ENCODE peak calls at places on chromosomes 4 and X, in five cellular contexts. T is PC-3; J is stomach; C is CD4-positive, CD25-positive, alpha-beta regulatory T cell; X is pancreas. Z is an unnamed sample.

GRCh38 chr4:3529363-3529762 is 2.9 kb downstream of the LRPAP1 start:
- DNase-seq in J (no peak), C (no peak), T (no peak), X (no peak), Z (no peak)

GRCh38 chr4:110344165-110344564 is 131.8 kb upstream of the ENPEP start:
- DNase-seq in X (no peak), J (no peak), C (no peak), T (peak; percentile 52), Z (no peak)

GRCh38 chr4:107248571-107248970 is 212.5 kb upstream of the DKK2 start:
- DNase-seq in C (no peak), J (no peak), X (no peak), T (peak; percentile 24), Z (no peak)

GRCh38 chrX:99397879-99398278 is 1012.2 kb downstream of the PCDH19 start:
- DNase-seq in J (no peak), C (no peak), T (no peak), X (no peak), Z (no peak)

GRCh38 chr4:149823770-149824221 is 8.2 kb upstream of the IQCM start:
- DNase-seq in T (peak; percentile 79), C (no peak), J (no peak), X (no peak), Z (no peak)

GRCh38 chr4:34512631-34513030 is 1731.7 kb downstream of the ARAP2 start:
- DNase-seq in T (no peak), J (no peak), C (no peak), X (no peak), Z (no peak)

GRCh38 chr4:21710212-21710843 is 238.2 kb downstream of the KCNIP4 start:
- DNase-seq in X (no peak), T (no peak), C (no peak), J (no peak), Z (no peak)

GRCh38 chrX:84223261-84223660 is 35.3 kb upstream of the RPS6KA6 start:
- DNase-seq in C (no peak), X (no peak), J (no peak), T (no peak), Z (no peak)

DNA sequence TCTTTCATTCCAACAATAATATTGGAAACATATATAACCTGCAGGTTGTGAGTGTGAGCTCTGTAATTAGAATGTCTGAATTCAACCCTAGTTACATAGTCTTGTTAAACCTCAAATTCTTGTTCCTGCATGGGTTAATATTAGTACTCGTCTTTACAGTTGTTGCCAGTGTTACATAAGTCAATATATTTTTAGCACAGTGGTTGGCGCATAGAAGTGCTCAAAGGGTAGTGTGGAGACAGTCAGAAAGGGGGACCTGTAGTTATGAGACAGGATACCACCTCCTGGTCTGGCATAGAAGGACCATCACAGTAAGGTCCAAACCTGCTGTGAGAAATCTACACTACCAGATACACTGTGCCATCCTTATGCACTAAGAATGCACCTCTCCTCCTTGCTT is 1045.9 kb upstream of the SLIT2 start:
- DNase-seq in T (no peak), J (no peak), X (no peak), C (no peak), Z (no peak)
- H3K9me3 ChIP-seq in T (no peaks in the 10 kb centered on the region), J (no peaks in the 10 kb centered on the region), X (no peaks in the 10 kb centered on the region), C (no peaks in the 10 kb centered on the region), Z (no peaks in the 10 kb centered on the region)

DNA sequence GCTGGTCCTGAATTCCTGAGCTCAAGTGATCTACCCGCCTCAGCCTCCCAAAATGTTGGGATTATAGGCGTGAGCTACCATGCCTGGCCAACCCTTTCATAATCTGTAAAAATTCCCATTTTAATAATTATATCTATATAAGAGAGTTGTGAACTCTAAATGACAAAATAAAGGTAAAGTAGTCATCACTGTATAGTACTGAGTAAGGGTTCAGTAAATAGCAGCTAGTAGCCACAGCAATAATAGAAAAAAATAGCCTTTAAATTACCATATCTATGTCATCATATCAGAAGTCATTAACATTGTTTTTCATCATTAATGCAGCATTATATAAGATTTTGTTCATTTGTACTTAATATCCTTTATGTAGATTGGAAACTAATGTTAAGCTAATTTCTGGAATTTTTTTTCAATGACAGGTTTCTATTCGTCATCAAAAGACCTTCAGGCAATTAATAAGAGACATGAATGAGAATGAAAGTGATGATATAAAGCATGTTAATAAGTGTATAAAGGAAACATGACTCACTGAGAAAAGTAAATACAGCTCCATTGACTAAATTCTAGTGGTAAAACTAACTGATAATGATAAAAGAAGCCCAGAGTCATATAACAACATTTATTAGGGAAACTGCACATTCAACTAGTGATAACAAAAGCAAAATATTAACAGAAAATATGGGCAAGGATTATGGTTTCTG is 85.9 kb upstream of the UGT8 start:
- DNase-seq in J (no peak), X (no peak), C (no peak), T (peak; percentile 66), Z (no peak)
- H3K9me3 ChIP-seq in J (no peaks in the 10 kb centered on the region), X (no peaks in the 10 kb centered on the region), C (no peaks in the 10 kb centered on the region), T (no peaks in the 10 kb centered on the region), Z (no peaks in the 10 kb centered on the region)

DNA sequence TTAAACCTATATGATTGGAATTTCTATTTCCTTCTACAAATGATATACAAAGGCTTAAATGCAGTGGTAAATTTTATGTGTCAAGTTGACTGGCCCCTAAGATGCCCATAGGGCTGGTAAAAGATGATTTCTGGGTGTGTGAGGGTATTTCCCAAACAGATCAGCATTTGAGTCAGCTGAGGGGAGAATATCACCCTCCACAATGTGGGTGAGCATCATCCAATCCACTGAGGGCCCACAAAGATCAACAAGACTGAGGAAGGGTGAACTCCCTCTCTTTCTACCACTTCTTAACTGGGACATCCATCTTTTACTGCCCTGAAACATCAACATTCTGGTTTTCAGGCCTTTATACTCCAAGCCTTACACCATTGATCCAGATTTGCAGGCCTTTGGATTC is 1020.8 kb upstream of the SLIT2 start:
- DNase-seq in J (no peak), T (no peak), C (no peak), X (no peak), Z (no peak)
- H3K9me3 ChIP-seq in J (no peaks in the 10 kb centered on the region), T (no peaks in the 10 kb centered on the region), C (no peaks in the 10 kb centered on the region), X (no peaks in the 10 kb centered on the region), Z (no peaks in the 10 kb centered on the region)

GRCh38 chr4:90219822-90220221 is 92.6 kb downstream of the CCSER1 start:
- DNase-seq in T (no peak), C (no peak), X (no peak), J (no peak), Z (no peak)
- H3K9me3 ChIP-seq in T (no peaks in the 10 kb centered on the region), C (no peaks in the 10 kb centered on the region), X (no peaks in the 10 kb centered on the region), J (no peaks in the 10 kb centered on the region), Z (no peaks in the 10 kb centered on the region)

GRCh38 chr4:146621-147020 is 22.3 kb downstream of the ZNF718 start:
- DNase-seq in X (no peak), J (no peak), T (no peak), C (no peak), Z (no peak)

DNA sequence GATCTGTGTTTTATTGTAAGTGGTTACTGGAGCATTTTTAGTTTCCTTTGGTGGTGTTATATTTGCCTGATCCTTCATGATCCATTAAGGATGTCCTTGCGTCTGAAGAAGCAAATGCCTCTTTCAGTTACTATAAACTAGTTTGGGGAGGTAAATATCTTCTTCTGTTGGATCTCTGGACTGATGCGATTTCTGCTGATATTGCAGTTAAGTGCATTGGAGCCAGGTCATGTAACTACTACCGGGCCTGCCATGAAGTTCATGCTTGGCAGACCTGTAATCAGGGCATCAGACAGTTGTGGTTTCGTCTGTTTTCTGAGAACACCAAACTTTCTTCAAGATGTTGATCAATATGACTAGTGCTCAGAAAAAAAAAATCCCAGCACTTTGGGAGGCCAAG is 22.9 kb downstream of the ZNF718 start:
- DNase-seq in C (no peak), J (no peak), X (no peak), T (no peak), Z (no peak)
- H3K9me3 ChIP-seq in C (peaks cover 79% of the 10 kb centered on the region), J (peaks cover 16% of the 10 kb centered on the region), X (peaks cover 20% of the 10 kb centered on the region), T (peaks cover 36% of the 10 kb centered on the region), Z (peaks cover 34% of the 10 kb centered on the region)